ENCODE peak calls at places on chromosome X, in seven cellular contexts. D is K562, X is HCT116, Z is SK-N-SH, Y is HepG2, J is GM12878, E is H1. V is an unnamed sample.

GRCh38 chrX:72003811-72004750 is 93.4 kb downstream of the NHSL2 start:
- DNase-seq in D (no peak), X (peak), Z (peak), Y (no peak), J (no peak), E (peak), V (no peak)

GRCh38 chrX:68929332-68930150 is 100.7 kb downstream of the EFNB1 start:
- DNase-seq in D (no peak), X (peak), Z (no peak), Y (no peak), J (no peak), E (no peak), V (no peak)

GRCh38 chrX:44898411-44899221 is 25.6 kb downstream of the KDM6A start:
- DNase-seq in D (peak), X (no peak), Z (no peak), Y (peak), J (no peak), E (no peak), V (no peak)

GRCh38 chrX:106415276-106415895 is 196.4 kb upstream of the RADX start:
- DNase-seq in D (peak), X (peak), Z (peak), Y (peak), J (no peak), E (no peak), V (no peak)

GRCh38 chrX:75546724-75547123 is 23.9 kb upstream of the ZDHHC15 start:
- DNase-seq in D (no peak), X (no peak), Z (no peak), Y (no peak), J (no peak), E (no peak), V (no peak)

GRCh38 chrX:31038585-31039326 is 33.1 kb downstream of the FTHL17 start:
- DNase-seq in D (peak), X (no peak), Z (peak), Y (peak), J (no peak), E (no peak), V (peak)

GRCh38 chrX:3815896-3816664 is 102.6 kb upstream of the PRKX start:
- DNase-seq in D (peak), X (peak), Z (peak), Y (peak), J (peak), E (no peak), V (peak)

GRCh38 chrX:137051978-137052640 is 18.3 kb upstream of the GPR101 start:
- DNase-seq in D (peak), X (peak), Z (peak), Y (peak), J (peak), E (no peak), V (peak)

GRCh38 chrX:81263067-81263466 is 61.2 kb downstream of the SH3BGRL start:
- DNase-seq in D (no peak), X (no peak), Z (no peak), Y (no peak), J (no peak), E (no peak), V (no peak)

GRCh38 chrX:10902001-10902400 is 209.1 kb upstream of the HCCS start:
- DNase-seq in D (no peak), X (no peak), Z (no peak), Y (peak), J (no peak), E (no peak), V (no peak)

GRCh38 chrX:132101799-132102198 is 26.0 kb downstream of the FRMD7 start:
- DNase-seq in D (no peak), X (no peak), Z (no peak), Y (no peak), J (no peak), E (no peak), V (no peak)

GRCh38 chrX:48467331-48467761 is 2.7 kb downstream of the SLC38A5 start:
- DNase-seq in D (peak), X (no peak), Z (no peak), Y (no peak), J (no peak), E (no peak), V (no peak)

GRCh38 chrX:135522132-135522530 is 1.7 kb downstream of the INTS6L start:
- DNase-seq in D (no peak), X (no peak), Z (no peak), Y (no peak), J (no peak), E (no peak), V (no peak)

GRCh38 chrX:20471483-20471882 is 204.8 kb upstream of the RPS6KA3 start:
- DNase-seq in D (no peak), X (no peak), Z (no peak), Y (peak), J (no peak), E (no peak), V (no peak)

GRCh38 chrX:123906557-123907316 is 46.9 kb downstream of the XIAP start:
- DNase-seq in D (no peak), X (no peak), Z (no peak), Y (no peak), J (no peak), E (no peak), V (peak)

GRCh38 chrX:117376460-117376859 is 740.1 kb downstream of the KLHL13 start:
- DNase-seq in D (no peak), X (peak), Z (no peak), Y (peak), J (no peak), E (no peak), V (no peak)

DNA sequence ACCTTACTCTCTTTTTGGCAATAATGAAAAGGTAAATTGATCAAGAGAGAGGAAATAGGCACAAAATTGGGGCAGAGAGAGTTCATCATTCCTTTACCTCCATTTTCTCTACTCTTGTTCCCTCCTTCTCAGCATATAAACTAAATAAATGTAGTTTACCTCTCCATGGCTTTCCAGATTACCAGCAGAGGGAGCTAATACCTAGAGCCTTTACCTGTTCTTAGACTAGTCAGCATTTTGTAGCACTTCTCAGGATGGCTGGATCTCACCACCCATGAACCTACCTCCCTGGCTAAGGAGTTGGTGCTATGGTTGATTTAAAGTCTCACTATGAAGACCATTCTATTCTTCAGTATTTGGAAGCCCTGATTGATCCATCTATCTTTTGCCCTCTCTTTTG is 15.7 kb downstream of the OFD1 start:
- DNase-seq in D (no peak), X (peak), Z (peak), Y (peak), J (no peak), E (no peak), V (peak)
- TF ChIP-seq JUND in D (no peak), X (no peak), Z (no peak), Y (no peak), J (no peak), E (no peak), V (no peak)

GRCh38 chrX:6024204-6024603 is 204.5 kb downstream of the NLGN4X start:
- DNase-seq in D (no peak), X (no peak), Z (no peak), Y (no peak), J (no peak), E (no peak), V (no peak)
- TF ChIP-seq JUND in D (no peak), X (no peak), Z (no peak), Y (no peak), J (no peak), E (no peak), V (no peak)

GRCh38 chrX:153494541-153495361 is at the start of gene BGN:
- DNase-seq in D (peak), X (no peak), Z (peak), Y (peak), J (no peak), E (no peak), V (peak)
- TF ChIP-seq JUND in D (no peak), X (no peak), Z (no peak), Y (no peak), J (no peak), E (no peak), V (no peak)

GRCh38 chrX:7385131-7385530 is 237.2 kb upstream of the PUDP start:
- DNase-seq in D (no peak), X (no peak), Z (no peak), Y (no peak), J (no peak), E (no peak), V (no peak)
- TF ChIP-seq JUND in D (no peak), X (no peak), Z (no peak), Y (no peak), J (no peak), E (no peak), V (no peak)

V was measured in T47D.